ENCODE peak calls at places on chromosomes 16 and 17, in four cellular contexts. E is heart right ventricle; Y is CD4-positive, alpha-beta T cell; F is mesenchymal stem cell. K is an unnamed sample.

GRCh38 chr17:68777243-68777855 is 176.2 kb upstream of the FAM20A start:
- DNase-seq in E (peak; percentile 17), Y (no peak), F (peak; percentile 74), K (peak; percentile 23)

GRCh38 chr16:28981517-28981916 is 3.3 kb upstream of the LAT start:
- DNase-seq in E (no peak), Y (no peak), F (no peak), K (no peak)

GRCh38 chr17:8955560-8955959 is 9.9 kb downstream of the PIK3R5 start:
- DNase-seq in E (no peak), Y (no peak), F (no peak), K (no peak)

GRCh38 chr17:78882546-78883089 is 20.4 kb downstream of the CEP295NL start:
- DNase-seq in E (no peak), Y (no peak), F (no peak), K (no peak)

GRCh38 chr16:89974860-89975259 is 26.3 kb downstream of the DEF8 start:
- DNase-seq in E (no peak), Y (no peak), F (no peak), K (no peak)

GRCh38 chr17:29577778-29578211 is 9.3 kb downstream of the TP53I13 start:
- DNase-seq in E (no peak), Y (no peak), F (no peak), K (no peak)

GRCh38 chr17:43701318-43701743 is 39.6 kb upstream of the MEOX1 start:
- DNase-seq in E (no peak), Y (no peak), F (peak; percentile 84), K (peak; percentile 15)

GRCh38 chr16:50259334-50260205 is 6.8 kb upstream of the ADCY7 start:
- DNase-seq in E (peak; percentile 63), Y (no peak), F (peak; percentile 24), K (no peak)

GRCh38 chr17:73698966-73699365 is 54.7 kb upstream of the SDK2 start:
- DNase-seq in E (no peak), Y (no peak), F (no peak), K (no peak)

GRCh38 chr17:28811594-28812135 is 30.9 kb downstream of the FAM222B start:
- DNase-seq in E (no peak), Y (no peak), F (peak; percentile 57), K (no peak)

GRCh38 chr16:10675861-10676260 is 18.9 kb downstream of the TEKT5 start:
- DNase-seq in E (no peak), Y (no peak), F (no peak), K (no peak)

GRCh38 chr16:59478806-59479205 is 744.7 kb upstream of the GOT2 start:
- DNase-seq in E (no peak), Y (no peak), F (no peak), K (no peak)

GRCh38 chr16:89121691-89122321 is 28.2 kb downstream of the ACSF3 start:
- DNase-seq in E (peak; percentile 2), Y (no peak), F (no peak), K (peak; percentile 44)

GRCh38 chr16:13957197-13958078 is 37.5 kb downstream of the ERCC4 start:
- DNase-seq in E (peak; percentile 51), Y (no peak), F (peak; percentile 99), K (no peak)

GRCh38 chr16:2769675-2770056 is 7.4 kb downstream of the ELOB start:
- DNase-seq in E (no peak), Y (no peak), F (no peak), K (no peak)

GRCh38 chr16:58960034-58960433 is 225.9 kb upstream of the GOT2 start:
- DNase-seq in E (no peak), Y (no peak), F (no peak), K (no peak)

GRCh38 chr16:35685085-35685484 is 2225.7 kb downstream of the TP53TG3F start:
- DNase-seq in E (no peak), Y (no peak), F (no peak), K (no peak)

GRCh38 chr16:75621170-75621477 is 2.0 kb downstream of the ADAT1 start:
- DNase-seq in E (no peak), Y (no peak), F (peak; percentile 63), K (no peak)

GRCh38 chr16:895371-895770 is 75.4 kb downstream of the LMF1 start:
- DNase-seq in E (no peak), Y (no peak), F (no peak), K (no peak)

DNA sequence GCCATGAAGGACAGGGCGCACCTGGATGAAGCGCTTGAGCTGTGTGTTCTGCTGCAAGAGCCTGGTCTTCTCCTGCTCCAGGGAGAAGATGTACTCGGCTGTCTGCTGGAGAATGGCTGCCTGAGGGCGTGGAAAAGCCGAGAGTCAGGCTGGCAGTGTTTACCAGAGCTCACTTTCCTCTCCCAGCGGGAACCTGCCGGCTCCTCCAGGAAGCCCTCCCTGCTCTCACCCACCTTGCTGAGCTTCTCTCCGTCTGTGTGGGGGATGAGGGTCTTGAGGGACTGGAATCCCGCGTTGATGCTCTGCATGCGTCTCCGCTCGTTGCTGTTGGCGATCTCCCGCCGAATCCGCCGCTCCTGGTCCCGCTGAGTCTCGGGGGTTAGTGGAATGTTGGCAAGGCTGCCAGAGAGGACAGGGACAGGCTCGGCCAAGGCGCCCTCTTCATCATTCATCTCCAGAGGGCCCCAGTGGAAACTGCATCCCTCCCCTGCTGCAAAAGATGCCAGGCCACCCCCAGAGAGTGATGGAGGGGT is 10.5 kb downstream of the TFAP4 start:
- DNase-seq in E (no peak), Y (no peak), F (no peak), K (no peak)
- H3K27ac ChIP-seq in E (no peak overlapping the region), Y (no peak overlapping the region), F (no peak overlapping the region), K (no peak overlapping the region)

GRCh38 chr17:48928876-48929811 is 15.5 kb downstream of the SNF8 start:
- DNase-seq in E (no peak), Y (no peak), F (no peak), K (no peak)
- H3K27ac ChIP-seq in E (no peak overlapping the region), Y (no peak overlapping the region), F (peak overlapping the region; percentile 22), K (no peak overlapping the region)

GRCh38 chr17:15269087-15269486 is 4.0 kb upstream of the PMP22 start:
- DNase-seq in E (no peak), Y (no peak), F (no peak), K (no peak)
- H3K27ac ChIP-seq in E (peak overlapping the region; percentile 49), Y (no peak overlapping the region), F (no peak overlapping the region), K (no peak overlapping the region)

GRCh38 chr17:77421635-77421982 is 280.8 kb downstream of the SEC14L1 start:
- DNase-seq in E (no peak), Y (no peak), F (no peak), K (no peak)
- H3K27ac ChIP-seq in E (peak overlapping the region; percentile 49), Y (peak overlapping the region; percentile 61), F (peak overlapping the region; percentile 74), K (no peak overlapping the region)

GRCh38 chr16:87963400-87963799 is 12.2 kb downstream of the BANP start:
- DNase-seq in E (no peak), Y (peak; percentile 23), F (peak; percentile 78), K (peak; percentile 72)
- H3K27ac ChIP-seq in E (peak overlapping the region; percentile 87), Y (peak overlapping the region; percentile 40), F (peak overlapping the region; percentile 46), K (peak overlapping the region; percentile 18)

GRCh38 chr17:7046127-7046724 is 2.3 kb upstream of the SLC16A11 start:
- DNase-seq in E (no peak), Y (no peak), F (peak; percentile 63), K (no peak)

GRCh38 chr17:7043544-7044268 is at the start of gene SLC16A11:
- DNase-seq in E (peak; percentile 59), Y (no peak), F (no peak), K (no peak)

GRCh38 chr17:7045492-7046126 is 1.7 kb upstream of the SLC16A11 start:
- DNase-seq in E (no peak), Y (no peak), F (peak; percentile 85), K (peak; percentile 58)

GRCh38 chr17:7048968-7049367 is 5.1 kb upstream of the SLC16A11 start:
- DNase-seq in E (no peak), Y (no peak), F (peak; percentile 69), K (no peak)

GRCh38 chr17:7047566-7047965 is 3.7 kb upstream of the SLC16A11 start:
- DNase-seq in E (no peak), Y (no peak), F (no peak), K (no peak)
- H3K27ac ChIP-seq in E (no peak overlapping the region), Y (no peak overlapping the region), F (no peak overlapping the region), K (no peak overlapping the region)

K was measured in CD8-positive, alpha-beta memory T cell.